ENCODE peak calls at places on chromosomes 6 and 20, in four cellular contexts. One of them, this sample, is unnamed.

GRCh38 chr20:38460040-38460623 is 12.5 kb upstream of the RALGAPB start:
- DNase-seq in GM19239: no peak
- DNase-seq in cerebellar nuclear complex: no peak
- DNase-seq in DMS53: peak; percentile 93
- DNase-seq in this sample: no peak

GRCh38 chr20:36974660-36975059 is 23.2 kb upstream of the SAMHD1 start:
- DNase-seq in GM19239: no peak
- DNase-seq in cerebellar nuclear complex: no peak
- DNase-seq in DMS53: no peak
- DNase-seq in this sample: no peak

GRCh38 chr20:46872315-46873211 is 22.1 kb upstream of the EYA2 start:
- DNase-seq in GM19239: no peak
- DNase-seq in cerebellar nuclear complex: no peak
- DNase-seq in DMS53: peak; percentile 36
- DNase-seq in this sample: no peak

GRCh38 chr6:33987531-33988021 is 158.3 kb downstream of the GRM4 start:
- DNase-seq in GM19239: no peak
- DNase-seq in cerebellar nuclear complex: no peak
- DNase-seq in DMS53: peak; percentile 95
- DNase-seq in this sample: no peak

GRCh38 chr6:139337830-139338229 is 36.6 kb downstream of the CITED2 start:
- DNase-seq in GM19239: no peak
- DNase-seq in cerebellar nuclear complex: no peak
- DNase-seq in DMS53: no peak
- DNase-seq in this sample: no peak

GRCh38 chr20:62922451-62922921 is 3.8 kb downstream of the DIDO1 start:
- DNase-seq in GM19239: no peak
- DNase-seq in cerebellar nuclear complex: no peak
- DNase-seq in DMS53: no peak
- DNase-seq in this sample: no peak

GRCh38 chr6:31453259-31453658 is 44.7 kb upstream of the MICB start:
- DNase-seq in GM19239: no peak
- DNase-seq in cerebellar nuclear complex: no peak
- DNase-seq in DMS53: no peak
- DNase-seq in this sample: peak; percentile 91

GRCh38 chr20:49447946-49448809 is 34.3 kb downstream of the KCNB1 start:
- DNase-seq in GM19239: no peak
- DNase-seq in cerebellar nuclear complex: no peak
- DNase-seq in DMS53: no peak
- DNase-seq in this sample: no peak

GRCh38 chr20:15814903-15815302 is 758.3 kb downstream of the KIF16B start:
- DNase-seq in GM19239: no peak
- DNase-seq in cerebellar nuclear complex: no peak
- DNase-seq in DMS53: peak; percentile 9
- DNase-seq in this sample: no peak

GRCh38 chr6:108331982-108332381 is 37.1 kb downstream of the AFG1L start:
- DNase-seq in GM19239: no peak
- DNase-seq in cerebellar nuclear complex: no peak
- DNase-seq in DMS53: no peak
- DNase-seq in this sample: no peak

GRCh38 chr20:44203161-44203560 is 7.4 kb downstream of the OSER1 start:
- DNase-seq in GM19239: no peak
- DNase-seq in cerebellar nuclear complex: no peak
- DNase-seq in DMS53: no peak
- DNase-seq in this sample: no peak

GRCh38 chr20:38453941-38454340 is 18.7 kb upstream of the RALGAPB start:
- DNase-seq in GM19239: peak; percentile 17
- DNase-seq in cerebellar nuclear complex: no peak
- DNase-seq in DMS53: peak; percentile 49
- DNase-seq in this sample: no peak

GRCh38 chr6:149895702-149896310 is 2.1 kb downstream of the RAET1E start:
- DNase-seq in GM19239: no peak
- DNase-seq in cerebellar nuclear complex: no peak
- DNase-seq in DMS53: peak; percentile 90
- DNase-seq in this sample: peak; percentile 69

GRCh38 chr20:59783020-59784010 is 150.1 kb downstream of the SYCP2 start:
- DNase-seq in GM19239: peak; percentile 63
- DNase-seq in cerebellar nuclear complex: no peak
- DNase-seq in DMS53: peak; percentile 82
- DNase-seq in this sample: peak; percentile 47

GRCh38 chr20:16005612-16006493 is 567.4 kb downstream of the KIF16B start:
- DNase-seq in GM19239: no peak
- DNase-seq in cerebellar nuclear complex: peak; percentile 56
- DNase-seq in DMS53: no peak
- DNase-seq in this sample: no peak

GRCh38 chr6:168277274-168277669 is 42.3 kb downstream of the DACT2 start:
- DNase-seq in GM19239: no peak
- DNase-seq in cerebellar nuclear complex: no peak
- DNase-seq in DMS53: peak; percentile 89
- DNase-seq in this sample: no peak

This sample was measured in AML-193.